ENCODE peak calls at places on chromosomes 1 and 21, in five cellular contexts. N is cardiac muscle cell, U is mesendoderm, F is SJSA1, T is GM23338. Y is an unnamed sample. For H3K4me1, the result is how much of the 10 kb centered on the place peaks cover.

GRCh38 chr1:105793541-105794146 is 1262.8 kb upstream of the PRMT6 start:
- DNase-seq in F (no peak), N (peak), U (peak), T (peak), Y (no peak)

GRCh38 chr1:225474986-225475820 is 47.4 kb upstream of the LBR start:
- DNase-seq in N (peak), F (no peak), U (peak), T (peak), Y (no peak)

GRCh38 chr1:28456078-28456477 is 49.8 kb upstream of the RCC1 start:
- DNase-seq in T (no peak), U (peak), F (peak), N (no peak), Y (no peak)

GRCh38 chr1:192575499-192576189 is at the start of gene RGS1:
- DNase-seq in T (peak), U (no peak), F (no peak), N (no peak), Y (no peak)

GRCh38 chr1:86993269-86993985 is 79.0 kb downstream of the HS2ST1 start:
- DNase-seq in F (no peak), N (no peak), T (no peak), U (peak), Y (no peak)

GRCh38 chr1:41902125-41902524 is 16.6 kb downstream of the HIVEP3 start:
- DNase-seq in U (peak), T (peak), F (peak), N (no peak), Y (no peak)

GRCh38 chr1:213987422-213987875 is 324 bp upstream of the PROX1 start:
- DNase-seq in F (no peak), N (peak), U (no peak), T (no peak), Y (no peak)

GRCh38 chr1:86155061-86155806 is 1.3 kb downstream of the COL24A1 start:
- DNase-seq in T (peak), F (no peak), U (peak), N (peak), Y (no peak)

GRCh38 chr1:68958957-68959356 is 462.1 kb upstream of the DEPDC1 start:
- DNase-seq in F (no peak), U (no peak), T (no peak), N (peak), Y (no peak)

GRCh38 chr1:95067069-95067468 is 5.7 kb downstream of the ALG14 start:
- DNase-seq in F (no peak), N (no peak), U (no peak), T (no peak), Y (no peak)

GRCh38 chr1:205430631-205431305 is 8.9 kb upstream of the LEMD1 start:
- DNase-seq in T (peak), F (no peak), N (peak), U (peak), Y (no peak)

GRCh38 chr1:24491577-24492360 is 10.9 kb upstream of the RCAN3 start:
- DNase-seq in T (peak), N (peak), F (no peak), U (peak), Y (no peak)

GRCh38 chr1:82161651-82162238 is 361.0 kb downstream of the ADGRL2 start:
- DNase-seq in U (no peak), N (no peak), F (no peak), T (no peak), Y (no peak)

GRCh38 chr1:85465791-85466134 is 804 bp upstream of the DDAH1 start:
- DNase-seq in F (peak), U (no peak), T (no peak), N (no peak), Y (no peak)

GRCh38 chr1:108077991-108078390 is 113.0 kb upstream of the VAV3 start:
- DNase-seq in N (no peak), U (no peak), F (no peak), T (no peak), Y (no peak)

GRCh38 chr1:1068374-1069060 is 5.6 kb downstream of the RNF223 start:
- DNase-seq in T (peak), N (peak), F (no peak), U (no peak), Y (no peak)

GRCh38 chr1:147853391-147853790 is 49.2 kb upstream of the GJA8 start:
- DNase-seq in N (no peak), U (peak), T (peak), F (no peak), Y (no peak)

GRCh38 chr1:212205843-212206242 is 79.4 kb upstream of the PPP2R5A start:
- DNase-seq in F (no peak), T (no peak), U (no peak), N (no peak), Y (no peak)

GRCh38 chr1:184060316-184060715 is 8.8 kb downstream of the TSEN15 start:
- DNase-seq in U (no peak), F (peak), T (no peak), N (no peak), Y (no peak)

GRCh38 chr1:114035304-114035700 is 56.0 kb downstream of the OLFML3 start:
- DNase-seq in F (no peak), T (peak), N (no peak), U (no peak), Y (no peak)

GRCh38 chr1:111515291-111516007 is 12.0 kb upstream of the ADORA3 start:
- DNase-seq in N (no peak), U (no peak), T (peak), F (no peak), Y (no peak)

GRCh38 chr1:167722152-167722869 is 529 bp downstream of the MPZL1 start:
- DNase-seq in U (peak), T (peak), F (peak), N (peak), Y (no peak)

GRCh38 chr21:33496345-33496744 is 4.8 kb upstream of the DNAJC28 start:
- DNase-seq in T (peak), F (no peak), U (no peak), N (no peak), Y (no peak)

GRCh38 chr1:18100493-18101063 is 7.0 kb upstream of the IGSF21 start:
- DNase-seq in T (peak), N (peak), F (no peak), U (peak), Y (no peak)

GRCh38 chr21:15932681-15933200 is 203.0 kb downstream of the USP25 start:
- DNase-seq in T (no peak), U (no peak), F (no peak), N (no peak), Y (no peak)

GRCh38 chr1:207058878-207059867 is 6.1 kb downstream of the PFKFB2 start:
- DNase-seq in T (peak), N (no peak), F (no peak), U (peak), Y (no peak)

GRCh38 chr1:201318504-201319340 is 35.4 kb downstream of the PKP1 start:
- DNase-seq in U (no peak), F (no peak), T (no peak), N (no peak), Y (no peak)

GRCh38 chr1:228332797-228333738 is 73.6 kb downstream of the TRIM11 start:
- DNase-seq in U (no peak), T (no peak), F (no peak), N (no peak), Y (peak)

GRCh38 chr1:228379165-228379460 is 27.5 kb downstream of the TRIM11 start:
- DNase-seq in T (peak), N (peak), U (peak), F (no peak), Y (no peak)

GRCh38 chr1:154955039-154955717 is 721 bp downstream of the PBXIP1 start:
- DNase-seq in U (peak), T (peak), F (no peak), N (peak), Y (no peak)

GRCh38 chr21:39483917-39484316 is 32.1 kb downstream of the SH3BGR start:
- DNase-seq in T (no peak), N (no peak), U (no peak), F (no peak), Y (no peak)

GRCh38 chr1:68210027-68210426 is 22.3 kb downstream of the WLS start:
- DNase-seq in U (peak), N (no peak), T (no peak), F (no peak), Y (no peak)

GRCh38 chr1:109532365-109533136 is 7.1 kb upstream of the GPR61 start:
- DNase-seq in F (peak), T (peak), U (peak), N (peak), Y (no peak)

GRCh38 chr1:83942914-83943313 is 56.0 kb downstream of the TTLL7 start:
- DNase-seq in T (peak), F (no peak), U (peak), N (no peak), Y (no peak)

GRCh38 chr1:52533710-52534109 is 19.2 kb downstream of the TUT4 start:
- DNase-seq in T (no peak), U (no peak), F (no peak), N (no peak), Y (no peak)

GRCh38 chr1:52532732-52533327 is 20.1 kb downstream of the TUT4 start:
- DNase-seq in U (no peak), T (no peak), F (no peak), N (no peak), Y (no peak)

GRCh38 chr1:52531473-52531872 is 21.4 kb downstream of the TUT4 start:
- DNase-seq in N (no peak), U (no peak), T (no peak), F (no peak), Y (no peak)

GRCh38 chr1:52532247-52532646 is 20.6 kb downstream of the TUT4 start:
- DNase-seq in T (no peak), N (no peak), F (no peak), U (no peak), Y (no peak)

DNA sequence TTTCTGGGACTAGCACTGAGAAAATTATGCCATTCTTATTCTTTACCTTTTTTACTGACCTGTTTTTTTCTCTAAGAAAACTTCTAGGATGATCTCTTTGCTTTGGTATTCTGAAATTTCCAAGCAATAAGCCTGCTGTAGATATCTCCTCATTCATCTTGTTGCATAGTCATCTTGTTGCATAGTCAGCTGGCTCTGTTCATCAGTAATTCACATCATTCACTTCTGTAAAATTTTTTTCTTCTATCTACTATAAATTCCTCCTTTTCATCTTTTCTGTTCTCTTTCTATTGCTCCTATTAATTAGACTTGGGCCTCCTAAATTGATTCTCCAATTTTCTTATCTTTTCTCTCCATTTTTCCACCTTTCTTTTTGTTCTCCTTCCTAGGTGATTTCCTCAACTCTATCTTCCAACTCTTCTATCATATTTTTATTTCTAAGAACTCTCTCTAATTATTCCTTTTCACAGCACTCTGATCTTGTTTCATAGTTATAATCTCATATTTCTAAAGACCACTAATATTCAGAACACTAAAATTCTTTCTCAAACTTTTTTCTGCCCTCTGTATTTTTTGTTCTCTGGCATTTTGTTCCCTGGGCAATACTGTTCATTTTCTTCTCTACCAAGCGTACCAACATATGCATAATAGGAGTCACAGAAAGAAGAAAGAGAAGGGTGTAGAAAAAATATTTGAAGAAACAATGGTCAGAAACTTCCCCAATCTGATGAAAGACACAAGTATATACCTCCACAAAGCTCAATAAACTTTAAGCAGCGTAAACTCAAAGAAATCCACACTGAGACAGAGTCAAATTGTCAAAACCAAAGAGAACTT is 17.7 kb downstream of the TUT4 start:
- DNase-seq in U (no peak), F (no peak), T (no peak), N (no peak), Y (no peak)
- H3K4me3 ChIP-seq in U (no peak), F (no peak), T (no peak), N (no peak), Y (no peak)

GRCh38 chr1:30798389-30798951 is 40.9 kb upstream of the LAPTM5 start:
- DNase-seq in F (no peak), T (no peak), U (no peak), N (no peak), Y (no peak)
- H3K27ac ChIP-seq in F (no peak), T (no peak), U (no peak), N (no peak), Y (peak)

GRCh38 chr1:33329600-33330305 is 8.9 kb upstream of the A3GALT2 start:
- DNase-seq in T (no peak), N (no peak), F (no peak), U (no peak), Y (no peak)

GRCh38 chr1:33330376-33330890 is 9.5 kb upstream of the A3GALT2 start:
- DNase-seq in U (no peak), N (no peak), T (no peak), F (no peak), Y (no peak)

GRCh38 chr1:33331444-33332356 is 10.8 kb upstream of the A3GALT2 start:
- DNase-seq in U (no peak), T (no peak), F (no peak), N (no peak), Y (no peak)

GRCh38 chr1:33332357-33332789 is 11.5 kb upstream of the A3GALT2 start:
- DNase-seq in F (no peak), T (no peak), U (no peak), N (no peak), Y (no peak)

DNA sequence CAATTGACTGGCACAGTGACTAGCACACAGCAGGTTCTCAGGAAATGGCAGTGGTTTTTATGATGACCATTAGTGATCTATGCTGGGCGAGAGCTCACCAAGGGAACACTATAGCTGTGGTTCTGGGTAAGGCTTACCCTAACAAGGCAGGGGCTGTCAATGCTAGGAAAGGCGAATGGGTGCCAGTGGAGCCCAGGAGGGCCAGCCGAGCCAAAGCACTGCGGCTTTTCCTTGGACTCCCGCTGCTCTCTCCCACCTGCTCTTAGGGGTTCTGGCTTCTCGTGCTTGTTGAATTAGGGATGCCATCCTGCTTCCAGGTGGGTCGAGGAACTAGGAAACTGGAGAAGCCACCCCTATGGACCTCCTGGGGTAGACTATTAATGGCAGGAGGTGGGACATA is 10.0 kb upstream of the A3GALT2 start:
- DNase-seq in T (no peak), N (no peak), F (no peak), U (no peak), Y (no peak)
- H3K4me1 ChIP-seq in T (under half), N (under half), F (under half), U (under half), Y (under half)

GRCh38 chr1:209876091-209876800 is 48.5 kb downstream of the UTP25 start:
- DNase-seq in U (no peak), N (no peak), T (no peak), F (no peak), Y (no peak)
- H3K4me3 ChIP-seq in U (no peak), N (no peak), T (no peak), F (no peak), Y (no peak)

DNA sequence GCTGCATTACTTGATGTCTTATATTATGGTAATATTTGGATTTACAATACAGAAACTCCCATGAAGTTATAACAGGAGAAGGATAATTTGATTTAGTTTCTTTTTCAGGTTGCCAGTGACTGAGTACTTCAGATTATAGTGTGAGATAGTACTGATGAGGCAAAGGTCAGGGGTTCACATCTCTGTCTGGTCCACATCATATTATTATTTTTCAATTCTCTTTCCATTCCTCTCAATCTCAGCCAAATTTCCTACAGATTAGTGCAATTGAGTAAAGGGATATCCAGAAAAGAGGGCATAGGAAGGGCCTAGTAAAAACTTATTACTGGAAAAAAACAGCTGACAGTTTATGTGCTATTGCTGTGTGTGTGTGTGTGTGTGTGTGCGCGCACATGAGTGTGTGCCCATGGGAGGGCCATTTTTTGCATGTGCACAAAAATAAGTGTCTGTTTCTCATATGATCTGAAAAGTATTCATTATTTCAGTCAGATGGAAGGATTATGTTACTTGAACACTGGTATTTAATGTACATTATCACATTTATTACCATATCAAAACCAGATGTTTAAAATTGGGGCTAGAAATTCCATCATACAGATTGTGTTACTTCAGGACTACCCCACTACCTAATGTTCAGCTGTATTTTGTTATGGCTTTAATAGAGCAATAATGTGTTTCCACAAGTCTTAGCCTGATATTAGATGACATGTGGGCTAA is 78.3 kb upstream of the KCNK2 start:
- DNase-seq in U (no peak), F (no peak), T (no peak), N (no peak), Y (no peak)
- H3K27ac ChIP-seq in U (no peak), F (no peak), T (no peak), N (no peak), Y (no peak)

GRCh38 chr1:226736001-226736907 is 2.8 kb downstream of the ITPKB start:
- DNase-seq in N (no peak), U (peak), F (no peak), T (peak), Y (no peak)

GRCh38 chr1:226733876-226734414 is 5.1 kb downstream of the ITPKB start:
- DNase-seq in T (no peak), N (no peak), F (no peak), U (no peak), Y (no peak)

GRCh38 chr1:226734611-226735153 is 4.4 kb downstream of the ITPKB start:
- DNase-seq in T (no peak), U (no peak), N (no peak), F (no peak), Y (no peak)

GRCh38 chr1:226736908-226737818 is 1.9 kb downstream of the ITPKB start:
- DNase-seq in F (no peak), T (peak), U (peak), N (peak), Y (no peak)

DNA sequence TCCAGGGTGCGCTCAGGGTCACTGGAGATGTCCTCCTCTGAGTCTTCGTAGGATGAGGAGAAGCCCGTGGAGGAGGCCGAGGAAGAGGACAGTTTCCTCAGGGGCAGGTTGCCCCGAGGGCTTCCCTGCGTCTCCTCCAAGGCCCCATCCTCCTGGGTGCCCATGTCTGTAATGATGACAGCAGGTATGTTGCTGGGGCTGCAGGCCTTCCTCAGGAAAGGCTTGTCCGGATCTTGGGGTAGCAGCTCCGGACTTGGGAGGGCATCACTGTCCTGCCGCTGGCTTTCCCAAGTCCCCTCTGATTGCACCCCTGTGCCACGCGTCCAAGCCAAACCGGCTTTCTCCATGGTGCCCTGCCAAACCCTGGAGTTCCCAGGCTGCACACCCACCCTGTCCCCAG is 3.5 kb downstream of the ITPKB start:
- DNase-seq in N (no peak), T (no peak), F (no peak), U (no peak), Y (no peak)
- H3K4me1 ChIP-seq in N (under half), T (under half), F (under half), U (under half), Y (under half)

DNA sequence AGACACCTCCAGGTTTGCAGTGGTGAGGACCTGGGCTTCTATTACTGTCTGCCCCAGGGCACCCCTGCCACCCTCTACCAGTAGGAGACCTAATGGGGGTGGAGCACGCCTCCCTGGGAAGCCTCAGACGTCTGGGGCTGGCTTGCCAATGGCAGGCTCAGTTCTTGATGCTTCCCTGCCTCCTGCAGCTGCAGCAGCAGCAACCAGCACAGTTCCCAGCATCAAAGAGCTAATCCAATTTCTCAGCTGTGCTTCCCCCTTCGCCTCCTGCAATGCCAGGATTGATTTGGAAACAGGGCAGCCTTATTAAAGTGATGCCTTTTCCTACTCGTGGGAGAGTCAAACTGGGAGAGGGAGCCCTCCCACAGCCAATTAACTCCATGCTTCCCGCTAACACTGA is 8.2 kb downstream of the SYT2 start:
- DNase-seq in N (no peak), F (no peak), T (no peak), U (no peak), Y (no peak)
- H3K4me3 ChIP-seq in N (no peak), F (no peak), T (no peak), U (no peak), Y (no peak)